ENCODE peak calls at places on chromosomes 1 and 21, in eight cellular contexts. One of them, this sample, is unnamed.

GRCh38 chr1:240732390-240732789 is 120.4 kb upstream of the GREM2 start:
- DNase-seq in natural killer cell: no peak
- DNase-seq in fibroblast of mammary gland: peak
- DNase-seq in NCI-H1048: peak
- DNase-seq in mesendoderm: peak
- DNase-seq in fibroblast of lung: peak
- DNase-seq in activated CD4-positive, alpha-beta T cell treated with anti-CD3 and anti-CD28 coated beads for 24 hours: no peak
- DNase-seq in sigmoid colon: no peak
- DNase-seq in this sample: no peak

GRCh38 chr1:150010388-150011115 is at the start of gene OTUD7B:
- DNase-seq in activated CD4-positive, alpha-beta T cell treated with anti-CD3 and anti-CD28 coated beads for 24 hours: peak
- DNase-seq in fibroblast of lung: peak
- DNase-seq in natural killer cell: peak
- DNase-seq in NCI-H1048: peak
- DNase-seq in mesendoderm: peak
- DNase-seq in sigmoid colon: peak
- DNase-seq in fibroblast of mammary gland: peak
- DNase-seq in this sample: peak

GRCh38 chr1:32111789-32112188 is 3.9 kb downstream of the KPNA6 start:
- DNase-seq in fibroblast of lung: peak
- DNase-seq in activated CD4-positive, alpha-beta T cell treated with anti-CD3 and anti-CD28 coated beads for 24 hours: no peak
- DNase-seq in NCI-H1048: no peak
- DNase-seq in sigmoid colon: no peak
- DNase-seq in natural killer cell: no peak
- DNase-seq in fibroblast of mammary gland: peak
- DNase-seq in mesendoderm: peak
- DNase-seq in this sample: no peak

GRCh38 chr1:53114581-53115400 is 27.6 kb downstream of the SLC1A7 start:
- DNase-seq in sigmoid colon: no peak
- DNase-seq in fibroblast of mammary gland: no peak
- DNase-seq in NCI-H1048: no peak
- DNase-seq in natural killer cell: no peak
- DNase-seq in mesendoderm: no peak
- DNase-seq in activated CD4-positive, alpha-beta T cell treated with anti-CD3 and anti-CD28 coated beads for 24 hours: no peak
- DNase-seq in fibroblast of lung: no peak
- DNase-seq in this sample: no peak

GRCh38 chr1:234402939-234403338 is 29.7 kb downstream of the COA6 start:
- DNase-seq in mesendoderm: no peak
- DNase-seq in activated CD4-positive, alpha-beta T cell treated with anti-CD3 and anti-CD28 coated beads for 24 hours: no peak
- DNase-seq in NCI-H1048: no peak
- DNase-seq in fibroblast of lung: no peak
- DNase-seq in fibroblast of mammary gland: no peak
- DNase-seq in sigmoid colon: no peak
- DNase-seq in natural killer cell: no peak
- DNase-seq in this sample: no peak

GRCh38 chr1:183093821-183094287 is 70.6 kb downstream of the LAMC1 start:
- DNase-seq in mesendoderm: peak
- DNase-seq in fibroblast of lung: no peak
- DNase-seq in NCI-H1048: no peak
- DNase-seq in activated CD4-positive, alpha-beta T cell treated with anti-CD3 and anti-CD28 coated beads for 24 hours: no peak
- DNase-seq in natural killer cell: no peak
- DNase-seq in fibroblast of mammary gland: peak
- DNase-seq in sigmoid colon: no peak
- DNase-seq in this sample: no peak

GRCh38 chr1:109527098-109527811 is 12.4 kb upstream of the GPR61 start:
- DNase-seq in NCI-H1048: no peak
- DNase-seq in mesendoderm: no peak
- DNase-seq in fibroblast of lung: no peak
- DNase-seq in natural killer cell: no peak
- DNase-seq in activated CD4-positive, alpha-beta T cell treated with anti-CD3 and anti-CD28 coated beads for 24 hours: no peak
- DNase-seq in sigmoid colon: no peak
- DNase-seq in fibroblast of mammary gland: no peak
- DNase-seq in this sample: no peak

GRCh38 chr1:35407743-35408142 is 139.2 kb downstream of the ZMYM4 start:
- DNase-seq in fibroblast of lung: no peak
- DNase-seq in sigmoid colon: no peak
- DNase-seq in fibroblast of mammary gland: no peak
- DNase-seq in mesendoderm: no peak
- DNase-seq in NCI-H1048: no peak
- DNase-seq in natural killer cell: no peak
- DNase-seq in activated CD4-positive, alpha-beta T cell treated with anti-CD3 and anti-CD28 coated beads for 24 hours: no peak
- DNase-seq in this sample: no peak

GRCh38 chr21:43984905-43985689 is 27.0 kb upstream of the TRAPPC10 start:
- DNase-seq in natural killer cell: no peak
- DNase-seq in fibroblast of lung: peak
- DNase-seq in fibroblast of mammary gland: peak
- DNase-seq in sigmoid colon: no peak
- DNase-seq in activated CD4-positive, alpha-beta T cell treated with anti-CD3 and anti-CD28 coated beads for 24 hours: no peak
- DNase-seq in mesendoderm: peak
- DNase-seq in NCI-H1048: no peak
- DNase-seq in this sample: no peak

GRCh38 chr21:31630062-31630711 is 29.3 kb upstream of the SOD1 start:
- DNase-seq in sigmoid colon: no peak
- DNase-seq in mesendoderm: no peak
- DNase-seq in NCI-H1048: no peak
- DNase-seq in fibroblast of lung: peak
- DNase-seq in natural killer cell: no peak
- DNase-seq in fibroblast of mammary gland: peak
- DNase-seq in activated CD4-positive, alpha-beta T cell treated with anti-CD3 and anti-CD28 coated beads for 24 hours: no peak
- DNase-seq in this sample: no peak

GRCh38 chr21:35075546-35075945 is 26.4 kb upstream of the RUNX1 start:
- DNase-seq in NCI-H1048: no peak
- DNase-seq in fibroblast of lung: peak
- DNase-seq in activated CD4-positive, alpha-beta T cell treated with anti-CD3 and anti-CD28 coated beads for 24 hours: no peak
- DNase-seq in mesendoderm: peak
- DNase-seq in fibroblast of mammary gland: peak
- DNase-seq in sigmoid colon: peak
- DNase-seq in natural killer cell: no peak
- DNase-seq in this sample: no peak

GRCh38 chr1:21270086-21270689 is 20.1 kb downstream of the ECE1 start:
- DNase-seq in sigmoid colon: peak
- DNase-seq in natural killer cell: peak
- DNase-seq in NCI-H1048: peak
- DNase-seq in fibroblast of lung: peak
- DNase-seq in fibroblast of mammary gland: peak
- DNase-seq in activated CD4-positive, alpha-beta T cell treated with anti-CD3 and anti-CD28 coated beads for 24 hours: peak
- DNase-seq in mesendoderm: peak
- DNase-seq in this sample: peak

GRCh38 chr1:227428803-227429202 is 110.5 kb upstream of the CDC42BPA start:
- DNase-seq in fibroblast of mammary gland: peak
- DNase-seq in natural killer cell: no peak
- DNase-seq in NCI-H1048: no peak
- DNase-seq in fibroblast of lung: peak
- DNase-seq in activated CD4-positive, alpha-beta T cell treated with anti-CD3 and anti-CD28 coated beads for 24 hours: no peak
- DNase-seq in sigmoid colon: no peak
- DNase-seq in mesendoderm: no peak
- DNase-seq in this sample: no peak

GRCh38 chr1:23217421-23218115 is at the start of gene HTR1D:
- DNase-seq in sigmoid colon: no peak
- DNase-seq in fibroblast of lung: no peak
- DNase-seq in natural killer cell: no peak
- DNase-seq in fibroblast of mammary gland: no peak
- DNase-seq in NCI-H1048: no peak
- DNase-seq in activated CD4-positive, alpha-beta T cell treated with anti-CD3 and anti-CD28 coated beads for 24 hours: no peak
- DNase-seq in mesendoderm: peak
- DNase-seq in this sample: no peak

GRCh38 chr1:182674346-182675246 is 9.8 kb downstream of the RGS8 start:
- DNase-seq in natural killer cell: no peak
- DNase-seq in sigmoid colon: peak
- DNase-seq in fibroblast of mammary gland: no peak
- DNase-seq in NCI-H1048: no peak
- DNase-seq in mesendoderm: peak
- DNase-seq in activated CD4-positive, alpha-beta T cell treated with anti-CD3 and anti-CD28 coated beads for 24 hours: no peak
- DNase-seq in fibroblast of lung: no peak
- DNase-seq in this sample: no peak

GRCh38 chr1:1168451-1169411 is 4.9 kb upstream of the TTLL10 start:
- DNase-seq in NCI-H1048: no peak
- DNase-seq in fibroblast of lung: no peak
- DNase-seq in natural killer cell: no peak
- DNase-seq in activated CD4-positive, alpha-beta T cell treated with anti-CD3 and anti-CD28 coated beads for 24 hours: no peak
- DNase-seq in sigmoid colon: no peak
- DNase-seq in mesendoderm: no peak
- DNase-seq in fibroblast of mammary gland: no peak
- DNase-seq in this sample: no peak